ENCODE peak calls at places on chromosomes 3 and 15, in seven cellular contexts. One of them, this sample, is unnamed.

GRCh38 chr3:183287301-183287971 is 34.4 kb downstream of the B3GNT5 start:
- DNase-seq in renal cortical epithelial cell: no peak
- DNase-seq in naive thymus-derived CD8-positive, alpha-beta T cell: no peak
- DNase-seq in T-helper 1 cell: no peak
- DNase-seq in stimulated activated CD4-positive, alpha-beta T cell treated with anti-CD3 and anti-CD28 coated beads, Interleukin-1b, Interleukin-23, amount 100 ng/mL, for 4 hours: no peak
- DNase-seq in Ammon's horn: no peak
- DNase-seq in sciatic nerve: no peak
- DNase-seq in this sample: no peak

GRCh38 chr3:111156506-111156905 is 84.9 kb downstream of the NECTIN3 start:
- DNase-seq in naive thymus-derived CD8-positive, alpha-beta T cell: no peak
- DNase-seq in Ammon's horn: no peak
- DNase-seq in renal cortical epithelial cell: peak; percentile 11
- DNase-seq in T-helper 1 cell: no peak
- DNase-seq in sciatic nerve: no peak
- DNase-seq in stimulated activated CD4-positive, alpha-beta T cell treated with anti-CD3 and anti-CD28 coated beads, Interleukin-1b, Interleukin-23, amount 100 ng/mL, for 4 hours: no peak
- DNase-seq in this sample: no peak

GRCh38 chr3:177465243-177465642 is 268.0 kb upstream of the TBL1XR1 start:
- DNase-seq in sciatic nerve: no peak
- DNase-seq in naive thymus-derived CD8-positive, alpha-beta T cell: no peak
- DNase-seq in renal cortical epithelial cell: no peak
- DNase-seq in T-helper 1 cell: no peak
- DNase-seq in Ammon's horn: no peak
- DNase-seq in stimulated activated CD4-positive, alpha-beta T cell treated with anti-CD3 and anti-CD28 coated beads, Interleukin-1b, Interleukin-23, amount 100 ng/mL, for 4 hours: no peak
- DNase-seq in this sample: no peak

GRCh38 chr3:151219056-151219455 is 16.0 kb upstream of the GPR171 start:
- DNase-seq in T-helper 1 cell: no peak
- DNase-seq in renal cortical epithelial cell: peak; percentile 91
- DNase-seq in naive thymus-derived CD8-positive, alpha-beta T cell: no peak
- DNase-seq in stimulated activated CD4-positive, alpha-beta T cell treated with anti-CD3 and anti-CD28 coated beads, Interleukin-1b, Interleukin-23, amount 100 ng/mL, for 4 hours: no peak
- DNase-seq in Ammon's horn: no peak
- DNase-seq in sciatic nerve: no peak
- DNase-seq in this sample: no peak

GRCh38 chr15:73683624-73684536 is at the start of gene CD276:
- DNase-seq in Ammon's horn: peak; percentile 76
- DNase-seq in naive thymus-derived CD8-positive, alpha-beta T cell: no peak
- DNase-seq in sciatic nerve: peak; percentile 87
- DNase-seq in stimulated activated CD4-positive, alpha-beta T cell treated with anti-CD3 and anti-CD28 coated beads, Interleukin-1b, Interleukin-23, amount 100 ng/mL, for 4 hours: peak; percentile 15
- DNase-seq in T-helper 1 cell: no peak
- DNase-seq in renal cortical epithelial cell: peak; percentile 67
- DNase-seq in this sample: no peak

GRCh38 chr15:67013696-67014095 is 51.7 kb upstream of the SMAD3 start:
- DNase-seq in T-helper 1 cell: no peak
- DNase-seq in Ammon's horn: no peak
- DNase-seq in naive thymus-derived CD8-positive, alpha-beta T cell: no peak
- DNase-seq in sciatic nerve: no peak
- DNase-seq in stimulated activated CD4-positive, alpha-beta T cell treated with anti-CD3 and anti-CD28 coated beads, Interleukin-1b, Interleukin-23, amount 100 ng/mL, for 4 hours: no peak
- DNase-seq in renal cortical epithelial cell: peak; percentile 43
- DNase-seq in this sample: no peak

GRCh38 chr3:46129588-46130272 is 78.4 kb downstream of the CCR1 start:
- DNase-seq in naive thymus-derived CD8-positive, alpha-beta T cell: no peak
- DNase-seq in renal cortical epithelial cell: no peak
- DNase-seq in Ammon's horn: no peak
- DNase-seq in T-helper 1 cell: no peak
- DNase-seq in stimulated activated CD4-positive, alpha-beta T cell treated with anti-CD3 and anti-CD28 coated beads, Interleukin-1b, Interleukin-23, amount 100 ng/mL, for 4 hours: no peak
- DNase-seq in sciatic nerve: no peak
- DNase-seq in this sample: no peak

GRCh38 chr3:81799403-81799802 is 38.0 kb upstream of the GBE1 start:
- DNase-seq in sciatic nerve: no peak
- DNase-seq in renal cortical epithelial cell: peak; percentile 6
- DNase-seq in T-helper 1 cell: no peak
- DNase-seq in Ammon's horn: no peak
- DNase-seq in stimulated activated CD4-positive, alpha-beta T cell treated with anti-CD3 and anti-CD28 coated beads, Interleukin-1b, Interleukin-23, amount 100 ng/mL, for 4 hours: no peak
- DNase-seq in naive thymus-derived CD8-positive, alpha-beta T cell: no peak
- DNase-seq in this sample: no peak

GRCh38 chr3:101868534-101869464 is 19.5 kb downstream of the NFKBIZ start:
- DNase-seq in naive thymus-derived CD8-positive, alpha-beta T cell: no peak
- DNase-seq in stimulated activated CD4-positive, alpha-beta T cell treated with anti-CD3 and anti-CD28 coated beads, Interleukin-1b, Interleukin-23, amount 100 ng/mL, for 4 hours: no peak
- DNase-seq in Ammon's horn: no peak
- DNase-seq in renal cortical epithelial cell: peak; percentile 93
- DNase-seq in T-helper 1 cell: no peak
- DNase-seq in sciatic nerve: peak; percentile 68
- DNase-seq in this sample: no peak

GRCh38 chr15:50803479-50803878 is 38.0 kb upstream of the SPPL2A start:
- DNase-seq in stimulated activated CD4-positive, alpha-beta T cell treated with anti-CD3 and anti-CD28 coated beads, Interleukin-1b, Interleukin-23, amount 100 ng/mL, for 4 hours: no peak
- DNase-seq in Ammon's horn: no peak
- DNase-seq in T-helper 1 cell: no peak
- DNase-seq in naive thymus-derived CD8-positive, alpha-beta T cell: no peak
- DNase-seq in sciatic nerve: no peak
- DNase-seq in renal cortical epithelial cell: no peak
- DNase-seq in this sample: no peak

GRCh38 chr3:3189102-3189727 is 9.7 kb upstream of the CRBN start:
- DNase-seq in stimulated activated CD4-positive, alpha-beta T cell treated with anti-CD3 and anti-CD28 coated beads, Interleukin-1b, Interleukin-23, amount 100 ng/mL, for 4 hours: no peak
- DNase-seq in T-helper 1 cell: no peak
- DNase-seq in Ammon's horn: no peak
- DNase-seq in renal cortical epithelial cell: no peak
- DNase-seq in naive thymus-derived CD8-positive, alpha-beta T cell: no peak
- DNase-seq in sciatic nerve: no peak
- DNase-seq in this sample: no peak

GRCh38 chr3:126961191-126961790 is 21.6 kb upstream of the PLXNA1 start:
- DNase-seq in T-helper 1 cell: no peak
- DNase-seq in naive thymus-derived CD8-positive, alpha-beta T cell: no peak
- DNase-seq in Ammon's horn: no peak
- DNase-seq in stimulated activated CD4-positive, alpha-beta T cell treated with anti-CD3 and anti-CD28 coated beads, Interleukin-1b, Interleukin-23, amount 100 ng/mL, for 4 hours: no peak
- DNase-seq in sciatic nerve: peak; percentile 73
- DNase-seq in renal cortical epithelial cell: no peak
- DNase-seq in this sample: no peak

GRCh38 chr15:90000175-90000923 is 775 bp upstream of the ZNF710 start:
- DNase-seq in T-helper 1 cell: no peak
- DNase-seq in Ammon's horn: no peak
- DNase-seq in sciatic nerve: peak; percentile 64
- DNase-seq in naive thymus-derived CD8-positive, alpha-beta T cell: no peak
- DNase-seq in stimulated activated CD4-positive, alpha-beta T cell treated with anti-CD3 and anti-CD28 coated beads, Interleukin-1b, Interleukin-23, amount 100 ng/mL, for 4 hours: no peak
- DNase-seq in renal cortical epithelial cell: no peak
- DNase-seq in this sample: no peak

GRCh38 chr3:5332270-5332956 is 144.9 kb downstream of the EDEM1 start:
- DNase-seq in naive thymus-derived CD8-positive, alpha-beta T cell: no peak
- DNase-seq in renal cortical epithelial cell: no peak
- DNase-seq in Ammon's horn: no peak
- DNase-seq in sciatic nerve: no peak
- DNase-seq in stimulated activated CD4-positive, alpha-beta T cell treated with anti-CD3 and anti-CD28 coated beads, Interleukin-1b, Interleukin-23, amount 100 ng/mL, for 4 hours: no peak
- DNase-seq in T-helper 1 cell: no peak
- DNase-seq in this sample: no peak